ENCODE peak calls at places on chromosome 9, in four cellular contexts. E is endothelial cell, A is NCI-H1092, Z is caudate nucleus. X is an unnamed sample.

GRCh38 chr9:20624201-20625002 is 2.1 kb upstream of the MLLT3 start:
- DNase-seq in E (peak), A (peak), Z (no peak), X (no peak)

GRCh38 chr9:124514125-124514524 is 6.9 kb upstream of the NR5A1 start:
- DNase-seq in E (no peak), A (no peak), Z (no peak), X (no peak)

GRCh38 chr9:35793461-35793860 is 2.1 kb downstream of the NPR2 start:
- DNase-seq in E (no peak), A (no peak), Z (no peak), X (no peak)

GRCh38 chr9:80522465-80522864 is 950.7 kb downstream of the TLE4 start:
- DNase-seq in E (no peak), A (no peak), Z (no peak), X (no peak)

GRCh38 chr9:32783168-32783891 is at the start of gene TMEM215:
- DNase-seq in E (peak), A (no peak), Z (no peak), X (no peak)

GRCh38 chr9:17719053-17719452 is 140.2 kb downstream of the SH3GL2 start:
- DNase-seq in E (no peak), A (no peak), Z (no peak), X (no peak)

GRCh38 chr9:135355466-135356420 is 123.8 kb upstream of the PPP1R26 start:
- DNase-seq in E (no peak), A (no peak), Z (no peak), X (no peak)

GRCh38 chr9:88182501-88182900 is 44.2 kb upstream of the SPATA31C2 start:
- DNase-seq in E (no peak), A (no peak), Z (no peak), X (no peak)

X was measured in iPS DF 6.9.